ENCODE peak calls at places on chromosomes 7 and 10, in ten cellular contexts. One of them, this sample, is unnamed.

GRCh38 chr10:48760983-48761382 is 76.3 kb downstream of the WDFY4 start:
- DNase-seq in left lung: no peak
- DNase-seq in suprapubic skin: no peak
- DNase-seq in gastrocnemius medialis: no peak
- DNase-seq in GM13976: no peak
- DNase-seq in pancreas: no peak
- DNase-seq in RWPE1: no peak
- DNase-seq in body of pancreas: no peak
- DNase-seq in ovary: no peak
- DNase-seq in WTC11: no peak
- DNase-seq in this sample: no peak

GRCh38 chr7:2203551-2204300 is 29.0 kb downstream of the MAD1L1 start:
- DNase-seq in left lung: no peak
- DNase-seq in suprapubic skin: peak; percentile 59
- DNase-seq in gastrocnemius medialis: no peak
- DNase-seq in GM13976: no peak
- DNase-seq in pancreas: no peak
- DNase-seq in RWPE1: no peak
- DNase-seq in body of pancreas: no peak
- DNase-seq in ovary: peak; percentile 66
- DNase-seq in WTC11: peak; percentile 7
- DNase-seq in this sample: no peak

GRCh38 chr10:77442790-77443189 is 194.8 kb downstream of the KCNMA1 start:
- DNase-seq in left lung: no peak
- DNase-seq in suprapubic skin: no peak
- DNase-seq in gastrocnemius medialis: no peak
- DNase-seq in GM13976: no peak
- DNase-seq in pancreas: no peak
- DNase-seq in RWPE1: no peak
- DNase-seq in body of pancreas: peak; percentile 20
- DNase-seq in ovary: no peak
- DNase-seq in WTC11: no peak
- DNase-seq in this sample: no peak

GRCh38 chr10:113454341-113455061 is 98.4 kb upstream of the HABP2 start:
- DNase-seq in left lung: peak; percentile 82
- DNase-seq in suprapubic skin: no peak
- DNase-seq in gastrocnemius medialis: no peak
- DNase-seq in GM13976: peak; percentile 60
- DNase-seq in pancreas: peak; percentile 77
- DNase-seq in RWPE1: peak; percentile 57
- DNase-seq in body of pancreas: peak; percentile 52
- DNase-seq in ovary: peak; percentile 44
- DNase-seq in WTC11: peak; percentile 84
- DNase-seq in this sample: peak; percentile 16

GRCh38 chr7:142892941-142893340 is 7.4 kb upstream of the TRPV6 start:
- DNase-seq in left lung: no peak
- DNase-seq in suprapubic skin: peak; percentile 56
- DNase-seq in gastrocnemius medialis: no peak
- DNase-seq in GM13976: no peak
- DNase-seq in pancreas: no peak
- DNase-seq in RWPE1: no peak
- DNase-seq in body of pancreas: no peak
- DNase-seq in ovary: no peak
- DNase-seq in WTC11: no peak
- DNase-seq in this sample: no peak

GRCh38 chr10:102770108-102770482 is 26.3 kb downstream of the WBP1L start:
- DNase-seq in left lung: no peak
- DNase-seq in suprapubic skin: no peak
- DNase-seq in gastrocnemius medialis: no peak
- DNase-seq in GM13976: no peak
- DNase-seq in pancreas: no peak
- DNase-seq in RWPE1: no peak
- DNase-seq in body of pancreas: no peak
- DNase-seq in ovary: no peak
- DNase-seq in WTC11: no peak
- DNase-seq in this sample: no peak

GRCh38 chr7:133931053-133931452 is 196.1 kb upstream of the LRGUK start:
- DNase-seq in left lung: no peak
- DNase-seq in suprapubic skin: no peak
- DNase-seq in gastrocnemius medialis: no peak
- DNase-seq in GM13976: no peak
- DNase-seq in pancreas: no peak
- DNase-seq in RWPE1: peak; percentile 35
- DNase-seq in body of pancreas: no peak
- DNase-seq in ovary: no peak
- DNase-seq in WTC11: no peak
- DNase-seq in this sample: no peak

GRCh38 chr10:72764151-72764550 is 72.2 kb downstream of the MCU start:
- DNase-seq in left lung: no peak
- DNase-seq in suprapubic skin: no peak
- DNase-seq in gastrocnemius medialis: no peak
- DNase-seq in GM13976: no peak
- DNase-seq in pancreas: no peak
- DNase-seq in RWPE1: peak; percentile 54
- DNase-seq in body of pancreas: no peak
- DNase-seq in ovary: no peak
- DNase-seq in WTC11: no peak
- DNase-seq in this sample: no peak

GRCh38 chr7:115224923-115225322 is 303.0 kb downstream of the MDFIC start:
- DNase-seq in left lung: no peak
- DNase-seq in suprapubic skin: no peak
- DNase-seq in gastrocnemius medialis: no peak
- DNase-seq in GM13976: no peak
- DNase-seq in pancreas: no peak
- DNase-seq in RWPE1: no peak
- DNase-seq in body of pancreas: no peak
- DNase-seq in ovary: no peak
- DNase-seq in WTC11: no peak
- DNase-seq in this sample: no peak

GRCh38 chr10:94725871-94726270 is 36.6 kb upstream of the CYP2C19 start:
- DNase-seq in left lung: no peak
- DNase-seq in suprapubic skin: no peak
- DNase-seq in gastrocnemius medialis: no peak
- DNase-seq in GM13976: no peak
- DNase-seq in pancreas: no peak
- DNase-seq in RWPE1: peak; percentile 32
- DNase-seq in body of pancreas: no peak
- DNase-seq in ovary: no peak
- DNase-seq in WTC11: no peak
- DNase-seq in this sample: no peak

GRCh38 chr7:150901160-150902035 is 49.1 kb downstream of the AOC1 start:
- DNase-seq in left lung: peak; percentile 49
- DNase-seq in suprapubic skin: no peak
- DNase-seq in gastrocnemius medialis: no peak
- DNase-seq in GM13976: peak; percentile 16
- DNase-seq in pancreas: peak; percentile 72
- DNase-seq in RWPE1: no peak
- DNase-seq in body of pancreas: peak; percentile 53
- DNase-seq in ovary: no peak
- DNase-seq in WTC11: no peak
- DNase-seq in this sample: no peak

GRCh38 chr10:13503745-13504463 is 24.9 kb downstream of the BEND7 start:
- DNase-seq in left lung: no peak
- DNase-seq in suprapubic skin: no peak
- DNase-seq in gastrocnemius medialis: no peak
- DNase-seq in GM13976: no peak
- DNase-seq in pancreas: no peak
- DNase-seq in RWPE1: peak; percentile 16
- DNase-seq in body of pancreas: no peak
- DNase-seq in ovary: no peak
- DNase-seq in WTC11: no peak
- DNase-seq in this sample: no peak

GRCh38 chr7:87318741-87319140 is 26.7 kb upstream of the CROT start:
- DNase-seq in left lung: no peak
- DNase-seq in suprapubic skin: no peak
- DNase-seq in gastrocnemius medialis: no peak
- DNase-seq in GM13976: no peak
- DNase-seq in pancreas: no peak
- DNase-seq in RWPE1: no peak
- DNase-seq in body of pancreas: no peak
- DNase-seq in ovary: no peak
- DNase-seq in WTC11: no peak
- DNase-seq in this sample: no peak

GRCh38 chr7:42493436-42494198 is 256.6 kb upstream of the GLI3 start:
- DNase-seq in left lung: peak; percentile 87
- DNase-seq in suprapubic skin: peak; percentile 87
- DNase-seq in gastrocnemius medialis: peak; percentile 36
- DNase-seq in GM13976: no peak
- DNase-seq in pancreas: peak; percentile 46
- DNase-seq in RWPE1: peak; percentile 70
- DNase-seq in body of pancreas: peak; percentile 41
- DNase-seq in ovary: peak; percentile 82
- DNase-seq in WTC11: peak; percentile 64
- DNase-seq in this sample: no peak

GRCh38 chr10:60781678-60782077 is 3.4 kb downstream of the CDK1 start:
- DNase-seq in left lung: no peak
- DNase-seq in suprapubic skin: no peak
- DNase-seq in gastrocnemius medialis: no peak
- DNase-seq in GM13976: no peak
- DNase-seq in pancreas: no peak
- DNase-seq in RWPE1: no peak
- DNase-seq in body of pancreas: no peak
- DNase-seq in ovary: no peak
- DNase-seq in WTC11: no peak
- DNase-seq in this sample: no peak

GRCh38 chr7:23246540-23246939 is at the start of gene GPNMB:
- DNase-seq in left lung: no peak
- DNase-seq in suprapubic skin: peak; percentile 84
- DNase-seq in gastrocnemius medialis: peak; percentile 50
- DNase-seq in GM13976: no peak
- DNase-seq in pancreas: no peak
- DNase-seq in RWPE1: peak; percentile 61
- DNase-seq in body of pancreas: no peak
- DNase-seq in ovary: no peak
- DNase-seq in WTC11: no peak
- DNase-seq in this sample: no peak

GRCh38 chr10:116053910-116054309 is 219.1 kb downstream of the GFRA1 start:
- DNase-seq in left lung: no peak
- DNase-seq in suprapubic skin: no peak
- DNase-seq in gastrocnemius medialis: no peak
- DNase-seq in GM13976: no peak
- DNase-seq in pancreas: no peak
- DNase-seq in RWPE1: no peak
- DNase-seq in body of pancreas: no peak
- DNase-seq in ovary: no peak
- DNase-seq in WTC11: no peak
- DNase-seq in this sample: no peak

GRCh38 chr7:70647801-70648491 is 484.0 kb upstream of the GALNT17 start:
- DNase-seq in left lung: no peak
- DNase-seq in suprapubic skin: no peak
- DNase-seq in gastrocnemius medialis: no peak
- DNase-seq in GM13976: peak; percentile 68
- DNase-seq in pancreas: no peak
- DNase-seq in RWPE1: peak; percentile 29
- DNase-seq in body of pancreas: no peak
- DNase-seq in ovary: no peak
- DNase-seq in WTC11: no peak
- DNase-seq in this sample: peak; percentile 83

GRCh38 chr7:158663428-158663741 is 41.2 kb downstream of the NCAPG2 start:
- DNase-seq in left lung: no peak
- DNase-seq in suprapubic skin: no peak
- DNase-seq in gastrocnemius medialis: no peak
- DNase-seq in GM13976: no peak
- DNase-seq in pancreas: no peak
- DNase-seq in RWPE1: no peak
- DNase-seq in body of pancreas: no peak
- DNase-seq in ovary: no peak
- DNase-seq in WTC11: no peak
- DNase-seq in this sample: no peak

GRCh38 chr7:54546081-54546985 is 4.2 kb downstream of the VSTM2A start:
- DNase-seq in left lung: peak; percentile 77
- DNase-seq in suprapubic skin: no peak
- DNase-seq in gastrocnemius medialis: no peak
- DNase-seq in GM13976: peak; percentile 36
- DNase-seq in pancreas: peak; percentile 67
- DNase-seq in RWPE1: peak; percentile 51
- DNase-seq in body of pancreas: no peak
- DNase-seq in ovary: no peak
- DNase-seq in WTC11: peak; percentile 83
- DNase-seq in this sample: no peak
- TF ChIP-seq CTCF in left lung: no peak
- TF ChIP-seq CTCF in suprapubic skin: no peak
- TF ChIP-seq CTCF in gastrocnemius medialis: no peak
- TF ChIP-seq CTCF in GM13976: no peak
- TF ChIP-seq CTCF in pancreas: no peak
- TF ChIP-seq CTCF in RWPE1: peak; percentile 13
- TF ChIP-seq CTCF in body of pancreas: no peak
- TF ChIP-seq CTCF in ovary: no peak
- TF ChIP-seq CTCF in WTC11: no peak
- TF ChIP-seq CTCF in this sample: no peak

GRCh38 chr7:105389090-105389650 is 449 bp upstream of the SRPK2 start:
- DNase-seq in left lung: peak; percentile 89
- DNase-seq in suprapubic skin: no peak
- DNase-seq in gastrocnemius medialis: peak; percentile 3
- DNase-seq in GM13976: no peak
- DNase-seq in pancreas: peak; percentile 78
- DNase-seq in RWPE1: peak; percentile 70
- DNase-seq in body of pancreas: peak; percentile 58
- DNase-seq in ovary: no peak
- DNase-seq in WTC11: peak; percentile 50
- DNase-seq in this sample: peak; percentile 22
- TF ChIP-seq CTCF in left lung: no peak
- TF ChIP-seq CTCF in suprapubic skin: no peak
- TF ChIP-seq CTCF in gastrocnemius medialis: no peak
- TF ChIP-seq CTCF in GM13976: no peak
- TF ChIP-seq CTCF in pancreas: no peak
- TF ChIP-seq CTCF in RWPE1: no peak
- TF ChIP-seq CTCF in body of pancreas: no peak
- TF ChIP-seq CTCF in ovary: no peak
- TF ChIP-seq CTCF in WTC11: no peak
- TF ChIP-seq CTCF in this sample: no peak

DNA sequence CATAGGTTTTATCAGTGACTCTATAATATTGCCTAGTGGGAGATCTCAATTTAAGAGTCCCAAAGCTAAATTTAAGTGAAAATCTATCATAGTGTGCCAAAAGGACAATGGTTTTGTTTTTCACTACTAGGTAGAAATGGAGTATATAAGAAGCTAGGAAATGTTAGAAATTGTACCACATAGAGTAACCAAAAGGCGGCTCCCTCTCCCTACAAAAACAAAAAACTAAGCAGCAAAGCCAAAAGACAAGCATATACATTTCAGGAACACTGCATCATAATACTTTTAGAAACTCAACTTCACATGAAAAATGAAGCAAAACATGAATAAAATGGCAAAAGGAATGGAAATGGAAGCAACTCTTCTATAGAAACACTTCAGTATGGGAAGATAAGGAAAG is 271.6 kb downstream of the CACNA2D1 start:
- DNase-seq in left lung: no peak
- DNase-seq in suprapubic skin: no peak
- DNase-seq in gastrocnemius medialis: no peak
- DNase-seq in GM13976: no peak
- DNase-seq in pancreas: no peak
- DNase-seq in RWPE1: no peak
- DNase-seq in body of pancreas: no peak
- DNase-seq in ovary: no peak
- DNase-seq in WTC11: no peak
- DNase-seq in this sample: no peak
- TF ChIP-seq CTCF in left lung: no peak
- TF ChIP-seq CTCF in suprapubic skin: no peak
- TF ChIP-seq CTCF in gastrocnemius medialis: no peak
- TF ChIP-seq CTCF in GM13976: no peak
- TF ChIP-seq CTCF in pancreas: no peak
- TF ChIP-seq CTCF in RWPE1: no peak
- TF ChIP-seq CTCF in body of pancreas: no peak
- TF ChIP-seq CTCF in ovary: no peak
- TF ChIP-seq CTCF in WTC11: no peak
- TF ChIP-seq CTCF in this sample: no peak

GRCh38 chr7:118777308-118777707 is 552.8 kb downstream of the ANKRD7 start:
- DNase-seq in left lung: no peak
- DNase-seq in suprapubic skin: no peak
- DNase-seq in gastrocnemius medialis: no peak
- DNase-seq in GM13976: no peak
- DNase-seq in pancreas: no peak
- DNase-seq in RWPE1: no peak
- DNase-seq in body of pancreas: no peak
- DNase-seq in ovary: no peak
- DNase-seq in WTC11: no peak
- DNase-seq in this sample: no peak
- TF ChIP-seq CTCF in left lung: no peak
- TF ChIP-seq CTCF in suprapubic skin: no peak
- TF ChIP-seq CTCF in gastrocnemius medialis: no peak
- TF ChIP-seq CTCF in GM13976: no peak
- TF ChIP-seq CTCF in pancreas: no peak
- TF ChIP-seq CTCF in RWPE1: no peak
- TF ChIP-seq CTCF in body of pancreas: no peak
- TF ChIP-seq CTCF in ovary: no peak
- TF ChIP-seq CTCF in WTC11: no peak
- TF ChIP-seq CTCF in this sample: no peak